ENCODE peak calls at places on chromosomes 5 and 9, in ten cellular contexts. G is tibial nerve, M is ovary, E is prostate gland, X is psoas muscle, K is IMR-90, J is NB4, Y is brain microvascular endothelial cell, Q is GM23338, R is dorsolateral prefrontal cortex. U is an unnamed sample.

GRCh38 chr9:103281126-103281525 is 286.0 kb downstream of the CYLC2 start:
- DNase-seq in G (no peak), Q (no peak), E (no peak), X (no peak), R (no peak), J (no peak), M (no peak), K (no peak), Y (no peak), U (no peak)

GRCh38 chr5:142151436-142152382 is 43.1 kb downstream of the NDFIP1 start:
- DNase-seq in X (no peak), Y (peak), M (no peak), G (peak), J (peak), R (peak), K (peak), E (peak), Q (peak), U (peak)

GRCh38 chr9:2242778-2243395 is 227.7 kb downstream of the SMARCA2 start:
- DNase-seq in R (peak), X (no peak), E (no peak), M (peak), Y (no peak), K (no peak), J (no peak), G (no peak), Q (peak), U (no peak)

GRCh38 chr5:3365501-3366215 is 230.0 kb upstream of the IRX1 start:
- DNase-seq in Q (no peak), Y (no peak), J (no peak), R (no peak), K (no peak), M (no peak), X (no peak), G (no peak), E (no peak), U (no peak)

GRCh38 chr5:90994796-90995195 is 388.3 kb downstream of the ARRDC3 start:
- DNase-seq in E (no peak), K (no peak), X (no peak), J (no peak), Q (no peak), Y (no peak), R (no peak), M (no peak), G (no peak), U (no peak)

GRCh38 chr5:3601060-3601710 is 5.6 kb downstream of the IRX1 start:
- DNase-seq in Q (no peak), K (no peak), R (no peak), Y (no peak), X (no peak), M (no peak), E (no peak), J (no peak), G (no peak), U (no peak)

GRCh38 chr5:133896446-133896845 is 72.0 kb downstream of the C5orf15 start:
- DNase-seq in M (no peak), R (no peak), G (no peak), K (no peak), Y (no peak), J (no peak), E (no peak), Q (no peak), X (no peak), U (no peak)

GRCh38 chr5:141928051-141928450 is 4.4 kb downstream of the DELE1 start:
- DNase-seq in Y (no peak), E (no peak), G (no peak), M (no peak), K (no peak), Q (no peak), J (no peak), X (no peak), R (no peak), U (no peak)

GRCh38 chr5:34915856-34916192 is 313 bp downstream of the BRIX1 start:
- DNase-seq in Q (peak), G (no peak), K (no peak), Y (no peak), X (no peak), E (no peak), J (peak), R (no peak), M (no peak), U (no peak)

GRCh38 chr9:7690007-7690406 is 109.6 kb downstream of the DMAC1 start:
- DNase-seq in M (no peak), J (no peak), Q (no peak), K (no peak), Y (no peak), G (no peak), E (no peak), X (no peak), R (no peak), U (no peak)

GRCh38 chr5:139388198-139388821 is 1.4 kb downstream of the MZB1 start:
- DNase-seq in X (no peak), K (peak), G (no peak), E (peak), Y (no peak), Q (peak), R (no peak), M (no peak), J (peak), U (peak)

GRCh38 chr5:108818613-108819272 is 71.0 kb downstream of the FER start:
- DNase-seq in Q (no peak), E (no peak), J (peak), Y (peak), K (peak), R (no peak), M (no peak), G (no peak), X (no peak), U (peak)

GRCh38 chr9:136769710-136770191 is 5.4 kb upstream of the LCN15 start:
- DNase-seq in X (peak), Y (no peak), E (no peak), R (peak), K (no peak), J (peak), Q (peak), M (peak), G (no peak), U (no peak)

GRCh38 chr9:135130266-135130976 is 43.0 kb downstream of the OLFM1 start:
- DNase-seq in R (no peak), X (no peak), M (no peak), E (no peak), J (peak), K (no peak), Q (no peak), Y (no peak), G (peak), U (no peak)

GRCh38 chr9:68427216-68427994 is 71.0 kb downstream of the PGM5 start:
- DNase-seq in G (no peak), Q (no peak), J (no peak), X (no peak), Y (no peak), E (no peak), R (no peak), M (no peak), K (no peak), U (no peak)

GRCh38 chr9:120852240-120853018 is 9.7 kb upstream of the PSMD5 start:
- DNase-seq in J (no peak), M (no peak), X (no peak), R (no peak), G (no peak), E (no peak), Q (peak), K (peak), Y (no peak), U (no peak)

GRCh38 chr5:137856916-137857862 is 10.5 kb upstream of the MYOT start:
- DNase-seq in Y (no peak), G (no peak), J (no peak), X (peak), M (no peak), Q (no peak), R (no peak), K (no peak), E (no peak), U (no peak)

GRCh38 chr5:161058751-161059150 is 206.7 kb upstream of the ATP10B start:
- DNase-seq in G (no peak), M (no peak), X (no peak), J (no peak), E (no peak), K (no peak), Q (no peak), Y (no peak), R (no peak), U (no peak)

GRCh38 chr9:91360551-91361293 is 996 bp downstream of the AUH start:
- DNase-seq in M (no peak), J (no peak), E (no peak), G (no peak), X (no peak), R (no peak), Y (no peak), K (no peak), Q (peak), U (peak)

GRCh38 chr5:32099486-32100035 is 74.6 kb downstream of the GOLPH3 start:
- DNase-seq in J (no peak), M (no peak), Q (no peak), Y (no peak), K (no peak), G (no peak), X (no peak), E (no peak), R (no peak), U (no peak)

GRCh38 chr5:54912021-54912420 is 73.4 kb downstream of the ESM1 start:
- DNase-seq in R (no peak), G (no peak), J (no peak), X (no peak), E (no peak), Y (no peak), K (peak), Q (no peak), M (no peak), U (peak)

GRCh38 chr5:1728846-1729245 is 70.8 kb downstream of the MRPL36 start:
- DNase-seq in E (no peak), J (no peak), Y (no peak), G (no peak), R (no peak), Q (no peak), K (no peak), M (no peak), X (no peak), U (no peak)

GRCh38 chr5:80184235-80185023 is 71.4 kb downstream of the SERINC5 start:
- DNase-seq in Y (no peak), Q (peak), M (no peak), X (no peak), K (no peak), R (no peak), J (no peak), E (no peak), G (no peak), U (no peak)

GRCh38 chr9:136807281-136808074 is at the start of gene RABL6:
- DNase-seq in E (peak), Q (peak), M (peak), Y (peak), K (peak), X (peak), G (peak), R (peak), J (peak), U (peak)

GRCh38 chr5:60961685-60962084 is 16.7 kb downstream of the NDUFAF2 start:
- DNase-seq in Q (no peak), Y (peak), G (no peak), E (no peak), J (peak), M (no peak), X (no peak), K (peak), R (no peak), U (peak)

GRCh38 chr5:82861705-82862104 is 215.5 kb downstream of the TMEM167A start:
- DNase-seq in M (no peak), R (no peak), G (peak), E (no peak), Q (no peak), K (no peak), X (no peak), J (no peak), Y (no peak), U (peak)

GRCh38 chr9:20043461-20043860 is 254.6 kb upstream of the SLC24A2 start:
- DNase-seq in G (no peak), X (no peak), J (no peak), E (no peak), Y (no peak), M (no peak), K (no peak), R (no peak), Q (no peak), U (peak)

GRCh38 chr9:21830589-21830988 is 28.2 kb downstream of the MTAP start:
- DNase-seq in Y (no peak), X (no peak), J (no peak), Q (no peak), R (no peak), M (no peak), G (no peak), E (no peak), K (peak), U (no peak)
- TF ChIP-seq CTCF in Y (no peak), X (no peak), J (no peak), Q (no peak), R (no peak), M (no peak), G (no peak), E (no peak), K (no peak), U (no peak)

GRCh38 chr9:129436751-129437625 is 183.9 kb downstream of the C9orf50 start:
- DNase-seq in Q (no peak), J (peak), K (peak), E (peak), G (peak), R (peak), X (peak), Y (no peak), M (peak), U (no peak)
- H3K4me3 ChIP-seq in Q (peak), J (no peak), K (peak), E (peak), G (peak), R (peak), X (peak), Y (peak), M (peak), U (peak)

GRCh38 chr5:149445739-149446369 is 66.8 kb upstream of the IL17B start:
- DNase-seq in R (no peak), X (no peak), Y (peak), G (no peak), K (peak), E (no peak), Q (no peak), J (peak), M (peak), U (peak)

GRCh38 chr5:149447373-149448367 is 68.6 kb upstream of the IL17B start:
- DNase-seq in X (no peak), M (no peak), K (no peak), Q (no peak), E (no peak), R (no peak), J (no peak), Y (no peak), G (no peak), U (no peak)

GRCh38 chr5:149450199-149450598 is 71.1 kb upstream of the IL17B start:
- DNase-seq in K (peak), E (peak), M (peak), Y (peak), R (no peak), Q (no peak), X (peak), J (no peak), G (no peak), U (peak)

GRCh38 chr5:149452007-149452664 is 73.0 kb upstream of the IL17B start:
- DNase-seq in R (no peak), K (peak), X (no peak), Y (peak), J (peak), E (no peak), M (peak), Q (peak), G (no peak), U (no peak)

DNA sequence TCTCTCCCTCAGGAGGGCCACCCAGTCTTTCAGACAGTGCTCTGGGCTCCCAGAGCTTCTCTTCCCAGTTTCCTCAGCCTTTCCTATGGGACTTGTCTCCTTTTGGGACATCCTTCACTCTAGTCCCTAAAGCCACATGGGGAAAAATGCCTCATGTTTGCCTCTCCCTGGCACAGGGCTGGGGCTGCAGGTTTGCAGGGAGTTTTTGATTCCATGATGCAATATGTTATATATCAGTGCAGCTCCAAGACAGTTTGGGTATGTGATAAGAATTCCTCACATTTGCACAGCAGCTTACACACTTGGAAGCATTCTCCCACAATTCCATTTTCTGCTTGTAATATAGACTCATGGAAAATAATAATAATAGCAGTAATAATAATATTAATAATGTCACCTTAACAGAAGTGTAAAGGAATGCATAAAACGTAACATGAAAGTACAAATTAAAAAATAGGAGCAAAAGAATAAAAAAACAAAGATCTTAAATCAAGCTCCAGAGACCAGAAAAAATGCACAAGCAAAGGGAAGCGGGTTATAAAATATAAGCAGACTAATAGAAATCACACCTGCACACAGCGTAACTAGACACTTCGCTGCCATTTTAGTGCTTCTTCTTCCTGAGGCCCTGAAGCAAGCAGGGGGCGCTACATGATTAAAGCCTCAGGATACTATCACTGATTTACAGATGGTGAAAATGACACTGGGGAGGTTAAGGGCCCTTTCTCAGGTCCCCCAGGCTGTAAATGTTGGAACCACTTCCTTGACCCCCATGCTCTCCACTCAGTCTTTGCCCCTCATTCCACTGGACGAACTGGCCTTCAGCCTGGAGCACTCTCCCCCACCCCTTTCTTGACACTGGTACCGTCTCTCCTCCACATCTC is 70.0 kb upstream of the IL17B start:
- DNase-seq in J (peak), E (no peak), M (no peak), Y (no peak), G (no peak), R (no peak), K (no peak), X (no peak), Q (peak), U (no peak)
- TF ChIP-seq CTCF in J (peak), E (no peak), M (no peak), Y (peak), G (peak), R (no peak), K (peak), X (peak), Q (peak), U (peak)

DNA sequence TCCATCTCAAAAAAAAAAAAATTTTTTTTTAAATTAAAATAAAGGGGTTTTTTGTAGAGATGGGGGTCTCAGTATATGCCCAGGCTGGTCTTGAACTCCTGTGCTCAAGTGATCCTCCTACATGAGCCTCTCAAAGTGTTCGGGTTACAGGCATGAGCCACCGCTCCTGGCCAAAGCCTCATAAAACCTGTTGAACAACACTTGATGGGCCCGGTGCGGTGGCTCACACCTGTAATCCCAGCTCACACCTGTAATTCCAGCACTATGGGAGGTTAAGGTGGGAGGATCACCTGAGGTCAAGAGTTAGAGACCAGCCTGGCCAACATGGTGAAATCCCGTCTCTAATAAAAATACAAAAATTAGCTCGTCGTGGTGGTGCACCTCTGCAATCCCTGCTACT is 7.7 kb upstream of the NPM1 start:
- DNase-seq in E (no peak), Q (no peak), Y (no peak), X (no peak), J (no peak), G (no peak), M (no peak), K (no peak), R (no peak), U (no peak)
- H3K4me3 ChIP-seq in E (no peak), Q (no peak), Y (no peak), X (no peak), J (no peak), G (no peak), M (no peak), K (no peak), R (no peak), U (no peak)

GRCh38 chr5:135544666-135545045 is 8.9 kb upstream of the NEUROG1 start:
- DNase-seq in X (no peak), Q (peak), K (no peak), E (no peak), R (no peak), Y (no peak), G (no peak), M (no peak), J (no peak), U (no peak)
- TF ChIP-seq CTCF in X (no peak), Q (no peak), K (no peak), E (no peak), R (no peak), Y (no peak), G (no peak), M (no peak), J (no peak), U (no peak)

GRCh38 chr9:818958-819357 is 22.5 kb upstream of the DMRT1 start:
- DNase-seq in M (no peak), E (no peak), K (no peak), Q (no peak), Y (no peak), G (peak), X (no peak), J (no peak), R (no peak), U (no peak)
- H3K4me3 ChIP-seq in M (no peak), E (no peak), K (no peak), Q (no peak), Y (no peak), G (no peak), X (no peak), J (no peak), R (no peak), U (no peak)

GRCh38 chr5:140840978-140841962 is at the start of gene PCDHA8:
- DNase-seq in Y (no peak), Q (peak), K (no peak), R (no peak), E (no peak), X (no peak), M (no peak), G (no peak), J (peak), U (no peak)
- TF ChIP-seq CTCF in Y (peak), Q (peak), K (peak), R (peak), E (no peak), X (no peak), M (no peak), G (no peak), J (peak), U (peak)

U was measured in foreskin fibroblast.